ENCODE peak calls at places on chromosomes 11 and 22, in eight cellular contexts. V, D, H, R, T, G, N and W are unnamed samples.

GRCh38 chr11:83998921-83999320 is 712.8 kb upstream of the CCDC90B start:
- DNase-seq in R (no peak), G (no peak), V (peak; percentile 18), T (no peak), H (no peak), N (no peak), D (no peak), W (no peak)

GRCh38 chr11:57885298-57886035 is 123.9 kb downstream of the CTNND1 start:
- DNase-seq in D (no peak), H (peak; percentile 24), R (peak; percentile 30), T (no peak), V (no peak), G (peak; percentile 59), N (peak; percentile 36), W (peak; percentile 35)

GRCh38 chr11:73191151-73191550 is 26.9 kb upstream of the P2RY2 start:
- DNase-seq in H (no peak), T (no peak), G (no peak), R (no peak), V (peak; percentile 49), N (no peak), D (no peak), W (no peak)

GRCh38 chr22:48651981-48652538 is 1175.6 kb downstream of the BRD1 start:
- DNase-seq in T (no peak), D (no peak), N (no peak), V (no peak), H (peak; percentile 27), R (no peak), G (no peak), W (no peak)

GRCh38 chr11:102205805-102206204 is 95.6 kb downstream of the YAP1 start:
- DNase-seq in G (no peak), V (peak; percentile 41), D (no peak), H (no peak), N (no peak), R (no peak), T (no peak), W (no peak)

GRCh38 chr22:35705141-35705540 is 12.5 kb upstream of the APOL5 start:
- DNase-seq in T (no peak), V (no peak), N (peak; percentile 48), R (no peak), G (peak; percentile 89), D (no peak), H (peak; percentile 84), W (no peak)

GRCh38 chr11:2142762-2143202 is 3.6 kb upstream of the IGF2 start:
- DNase-seq in T (no peak), N (peak; percentile 89), V (no peak), R (no peak), H (peak; percentile 22), G (peak; percentile 64), D (no peak), W (no peak)

GRCh38 chr11:103680861-103681260 is 355.6 kb upstream of the DDI1 start:
- DNase-seq in N (no peak), V (no peak), G (no peak), H (no peak), D (no peak), R (no peak), T (no peak), W (no peak)

GRCh38 chr22:50192825-50193204 is 7.1 kb downstream of the TRABD start:
- DNase-seq in G (no peak), H (no peak), D (no peak), V (peak; percentile 77), T (no peak), N (no peak), R (no peak), W (no peak)

GRCh38 chr11:126647735-126648134 is 292.2 kb downstream of the ST3GAL4 start:
- DNase-seq in V (no peak), D (no peak), N (peak; percentile 92), T (no peak), G (peak; percentile 95), R (no peak), H (peak; percentile 92), W (no peak)

GRCh38 chr11:119691020-119691666 is 37.9 kb downstream of the NECTIN1 start:
- DNase-seq in G (no peak), D (peak; percentile 35), R (no peak), H (no peak), T (no peak), N (peak; percentile 65), V (no peak), W (peak; percentile 61)

GRCh38 chr22:48380016-48380665 is 1447.5 kb downstream of the BRD1 start:
- DNase-seq in H (no peak), N (no peak), T (no peak), G (no peak), D (no peak), V (no peak), R (no peak), W (no peak)

GRCh38 chr11:116721983-116722382 is 50.8 kb downstream of the BUD13 start:
- DNase-seq in H (no peak), N (no peak), V (peak; percentile 11), D (no peak), T (no peak), G (no peak), R (no peak), W (no peak)

GRCh38 chr11:32333335-32333991 is 101.9 kb downstream of the WT1 start:
- DNase-seq in H (peak; percentile 64), D (no peak), T (peak; percentile 85), N (peak; percentile 21), G (peak; percentile 72), V (peak; percentile 77), R (peak; percentile 51), W (no peak)

GRCh38 chr11:33944693-33945424 is 53.0 kb upstream of the LMO2 start:
- DNase-seq in G (no peak), D (peak; percentile 95), T (no peak), V (no peak), H (no peak), R (no peak), N (no peak), W (no peak)

GRCh38 chr22:20624161-20624616 is 116.8 kb downstream of the MED15 start:
- DNase-seq in D (no peak), G (peak; percentile 50), N (peak; percentile 41), V (no peak), R (no peak), T (no peak), H (peak; percentile 16), W (no peak)

GRCh38 chr11:91220476-91221202 is 997.8 kb upstream of the CHORDC1 start:
- DNase-seq in G (peak; percentile 2), T (no peak), N (peak; percentile 87), R (no peak), V (no peak), H (peak; percentile 42), D (no peak), W (no peak)

GRCh38 chr11:97732011-97732632 is 1288.6 kb upstream of the CNTN5 start:
- DNase-seq in N (peak; percentile 9), H (no peak), V (no peak), R (no peak), D (no peak), G (no peak), T (no peak), W (no peak)

GRCh38 chr11:27124514-27125264 is 84.1 kb downstream of the BBOX1 start:
- DNase-seq in V (no peak), N (peak; percentile 29), R (no peak), H (no peak), T (no peak), D (no peak), G (peak; percentile 57), W (no peak)

DNA sequence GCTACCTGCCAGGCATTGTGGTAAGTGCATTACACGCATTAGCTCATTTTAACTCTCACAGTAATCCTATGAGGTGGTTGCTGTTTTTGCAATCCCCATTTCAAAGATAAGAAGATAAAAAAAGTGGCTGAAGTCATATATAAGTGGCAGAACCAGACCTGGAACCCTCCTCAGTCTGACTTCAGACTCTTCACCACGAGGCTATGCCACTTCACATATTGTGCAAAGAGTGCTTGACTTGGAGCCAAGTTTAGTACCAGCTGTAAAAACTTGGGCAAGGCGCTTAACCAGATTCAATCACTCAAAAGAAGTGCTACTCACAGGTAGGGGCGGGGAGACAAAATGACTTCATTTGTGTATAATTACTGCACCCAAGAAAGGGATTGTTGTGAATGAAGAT is 15.3 kb downstream of the BPIFC start:
- DNase-seq in R (no peak), G (no peak), N (peak; percentile 48), T (no peak), D (no peak), V (no peak), H (no peak), W (no peak)
- H3K9ac ChIP-seq in R (no peak overlapping the region), G (no peak overlapping the region), N (no peak overlapping the region), T (no peak overlapping the region), D (no peak overlapping the region), V (no peak overlapping the region), H (no peak overlapping the region), W (no peak overlapping the region)

GRCh38 chr11:86206296-86206695 is 38.3 kb upstream of the EED start:
- DNase-seq in V (no peak), G (no peak), D (no peak), R (no peak), N (no peak), H (no peak), T (no peak), W (no peak)

GRCh38 chr11:86201371-86201770 is 43.2 kb upstream of the EED start:
- DNase-seq in D (no peak), T (no peak), V (no peak), H (no peak), R (no peak), G (no peak), N (no peak), W (no peak)

GRCh38 chr11:86202013-86202336 is 42.6 kb upstream of the EED start:
- DNase-seq in N (no peak), D (no peak), R (no peak), G (no peak), V (no peak), H (no peak), T (no peak), W (peak; percentile 10)

GRCh38 chr11:86205415-86206268 is 38.9 kb upstream of the EED start:
- DNase-seq in R (no peak), H (no peak), N (no peak), D (no peak), V (no peak), G (no peak), T (no peak), W (no peak)

GRCh38 chr11:86204356-86204755 is 40.2 kb upstream of the EED start:
- DNase-seq in N (no peak), V (no peak), G (no peak), D (no peak), R (no peak), T (no peak), H (no peak), W (no peak)
- H3K27ac ChIP-seq in N (no peak overlapping the region), V (no peak overlapping the region), G (no peak overlapping the region), D (no peak overlapping the region), R (no peak overlapping the region), T (no peak overlapping the region), H (no peak overlapping the region), W (no peak overlapping the region)

DNA sequence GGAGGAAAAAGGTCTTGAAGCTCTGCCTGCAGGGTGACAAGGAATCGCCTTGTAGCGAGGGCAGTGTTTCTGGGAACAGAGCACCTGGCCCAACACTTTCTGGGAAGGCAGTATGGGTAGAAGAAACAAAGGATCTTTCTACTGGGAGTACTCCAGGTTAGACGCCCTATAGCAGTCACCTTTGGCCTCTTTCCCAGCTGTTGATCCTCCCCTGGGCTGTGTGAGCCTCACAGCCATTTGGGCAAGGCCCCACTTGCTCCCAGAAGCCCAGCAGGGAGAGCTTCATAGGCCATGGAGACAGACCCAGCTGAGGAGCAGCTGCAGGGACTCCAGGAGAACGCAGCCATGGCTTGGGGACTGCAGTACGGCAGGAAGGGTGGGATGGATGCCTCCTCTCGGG is 1.2 kb downstream of the SLCO2B1 start:
- DNase-seq in G (no peak), V (no peak), T (no peak), R (no peak), H (no peak), D (no peak), N (no peak), W (no peak)
- H3K9ac ChIP-seq in G (no peak overlapping the region), V (peak overlapping the region; percentile 46), T (no peak overlapping the region), R (no peak overlapping the region), H (no peak overlapping the region), D (no peak overlapping the region), N (no peak overlapping the region), W (no peak overlapping the region)

GRCh38 chr11:63337070-63337469 is 32.5 kb upstream of the SLC22A9 start:
- DNase-seq in D (no peak), T (no peak), N (no peak), V (no peak), R (no peak), G (no peak), H (no peak), W (no peak)
- H3K27ac ChIP-seq in D (no peak overlapping the region), T (no peak overlapping the region), N (no peak overlapping the region), V (no peak overlapping the region), R (no peak overlapping the region), G (no peak overlapping the region), H (no peak overlapping the region), W (no peak overlapping the region)